ENCODE peak calls at places on chromosomes 7 and 10, in five cellular contexts. One of them, this sample, is unnamed.

GRCh38 chr10:16440396-16441105 is 3.7 kb downstream of the PTER start:
- DNase-seq in PC-3: peak; percentile 51
- DNase-seq in cardiac fibroblast: peak; percentile 22
- DNase-seq in endothelial cell: no peak
- DNase-seq in mammary epithelial cell: peak; percentile 88
- DNase-seq in this sample: no peak

GRCh38 chr7:35699906-35700305 is 5.0 kb upstream of the HERPUD2 start:
- DNase-seq in cardiac fibroblast: no peak
- DNase-seq in mammary epithelial cell: no peak
- DNase-seq in PC-3: no peak
- DNase-seq in endothelial cell: no peak
- DNase-seq in this sample: no peak

GRCh38 chr7:80014507-80014906 is 120.1 kb upstream of the GNAI1 start:
- DNase-seq in PC-3: peak; percentile 76
- DNase-seq in endothelial cell: no peak
- DNase-seq in cardiac fibroblast: peak; percentile 77
- DNase-seq in mammary epithelial cell: peak; percentile 1
- DNase-seq in this sample: no peak

GRCh38 chr10:113558336-113558735 is 5.5 kb downstream of the HABP2 start:
- DNase-seq in cardiac fibroblast: no peak
- DNase-seq in mammary epithelial cell: no peak
- DNase-seq in endothelial cell: peak; percentile 18
- DNase-seq in PC-3: no peak
- DNase-seq in this sample: peak; percentile 12

GRCh38 chr10:36423821-36424248 is 701.6 kb upstream of the ANKRD30A start:
- DNase-seq in PC-3: peak; percentile 45
- DNase-seq in mammary epithelial cell: no peak
- DNase-seq in cardiac fibroblast: no peak
- DNase-seq in endothelial cell: no peak
- DNase-seq in this sample: no peak

GRCh38 chr10:100192350-100192749 is 6.5 kb upstream of the ERLIN1 start:
- DNase-seq in mammary epithelial cell: no peak
- DNase-seq in endothelial cell: no peak
- DNase-seq in PC-3: no peak
- DNase-seq in cardiac fibroblast: no peak
- DNase-seq in this sample: no peak

GRCh38 chr10:68135362-68135761 is 26.1 kb downstream of the MYPN start:
- DNase-seq in cardiac fibroblast: peak; percentile 73
- DNase-seq in mammary epithelial cell: peak; percentile 6
- DNase-seq in endothelial cell: no peak
- DNase-seq in PC-3: peak; percentile 51
- DNase-seq in this sample: no peak

GRCh38 chr7:42671627-42672026 is 240.2 kb downstream of the C7orf25 start:
- DNase-seq in cardiac fibroblast: peak; percentile 90
- DNase-seq in PC-3: peak; percentile 55
- DNase-seq in mammary epithelial cell: peak; percentile 96
- DNase-seq in endothelial cell: no peak
- DNase-seq in this sample: no peak

GRCh38 chr10:28553963-28554362 is 21.0 kb downstream of the WAC start:
- DNase-seq in cardiac fibroblast: no peak
- DNase-seq in mammary epithelial cell: no peak
- DNase-seq in endothelial cell: no peak
- DNase-seq in PC-3: no peak
- DNase-seq in this sample: no peak

GRCh38 chr10:3195706-3196105 is 23.1 kb upstream of the PITRM1 start:
- DNase-seq in mammary epithelial cell: no peak
- DNase-seq in PC-3: no peak
- DNase-seq in endothelial cell: no peak
- DNase-seq in cardiac fibroblast: no peak
- DNase-seq in this sample: no peak

GRCh38 chr7:101754432-101755159 is 62.8 kb upstream of the CUX1 start:
- DNase-seq in endothelial cell: no peak
- DNase-seq in cardiac fibroblast: peak; percentile 59
- DNase-seq in PC-3: peak; percentile 23
- DNase-seq in mammary epithelial cell: peak; percentile 45
- DNase-seq in this sample: no peak

GRCh38 chr7:92639213-92639896 is 49.2 kb upstream of the FAM133B start:
- DNase-seq in PC-3: no peak
- DNase-seq in endothelial cell: no peak
- DNase-seq in mammary epithelial cell: no peak
- DNase-seq in cardiac fibroblast: no peak
- DNase-seq in this sample: no peak

GRCh38 chr7:131203291-131203976 is 124.2 kb upstream of the MKLN1 start:
- DNase-seq in mammary epithelial cell: no peak
- DNase-seq in endothelial cell: no peak
- DNase-seq in PC-3: no peak
- DNase-seq in cardiac fibroblast: peak; percentile 44
- DNase-seq in this sample: no peak

GRCh38 chr10:94293344-94293743 is 69.4 kb downstream of the NOC3L start:
- DNase-seq in cardiac fibroblast: peak; percentile 41
- DNase-seq in mammary epithelial cell: no peak
- DNase-seq in endothelial cell: no peak
- DNase-seq in PC-3: no peak
- DNase-seq in this sample: no peak

GRCh38 chr7:73520673-73521635 is 1.1 kb downstream of the BAZ1B start:
- DNase-seq in mammary epithelial cell: peak; percentile 3
- DNase-seq in cardiac fibroblast: peak; percentile 48
- DNase-seq in PC-3: peak; percentile 6
- DNase-seq in endothelial cell: peak; percentile 8
- DNase-seq in this sample: peak; percentile 21

GRCh38 chr7:18212788-18213187 is 185.1 kb upstream of the PRPS1L1 start:
- DNase-seq in PC-3: no peak
- DNase-seq in endothelial cell: no peak
- DNase-seq in mammary epithelial cell: no peak
- DNase-seq in cardiac fibroblast: peak; percentile 19
- DNase-seq in this sample: no peak

GRCh38 chr10:7357193-7357592 is 53.6 kb downstream of the SFMBT2 start:
- DNase-seq in endothelial cell: no peak
- DNase-seq in cardiac fibroblast: no peak
- DNase-seq in PC-3: no peak
- DNase-seq in mammary epithelial cell: no peak
- DNase-seq in this sample: no peak

GRCh38 chr10:80108576-80109239 is 23.8 kb upstream of the PLAC9 start:
- DNase-seq in mammary epithelial cell: no peak
- DNase-seq in endothelial cell: no peak
- DNase-seq in cardiac fibroblast: peak; percentile 17
- DNase-seq in PC-3: no peak
- DNase-seq in this sample: no peak

GRCh38 chr10:14779053-14779649 is 4.5 kb upstream of the FAM107B start:
- DNase-seq in endothelial cell: no peak
- DNase-seq in PC-3: peak; percentile 69
- DNase-seq in mammary epithelial cell: no peak
- DNase-seq in cardiac fibroblast: peak; percentile 51
- DNase-seq in this sample: no peak

GRCh38 chr10:69074532-69074931 is 13.4 kb upstream of the SRGN start:
- DNase-seq in endothelial cell: no peak
- DNase-seq in PC-3: no peak
- DNase-seq in mammary epithelial cell: no peak
- DNase-seq in cardiac fibroblast: no peak
- DNase-seq in this sample: no peak

GRCh38 chr7:44847509-44847919 is 373 bp downstream of the H2AZ2 start:
- DNase-seq in mammary epithelial cell: peak; percentile 83
- DNase-seq in endothelial cell: peak; percentile 95
- DNase-seq in PC-3: peak; percentile 75
- DNase-seq in cardiac fibroblast: peak; percentile 86
- DNase-seq in this sample: no peak

GRCh38 chr10:70551971-70552422 is 50.5 kb downstream of the PRF1 start:
- DNase-seq in PC-3: no peak
- DNase-seq in mammary epithelial cell: no peak
- DNase-seq in endothelial cell: no peak
- DNase-seq in cardiac fibroblast: peak; percentile 94
- DNase-seq in this sample: no peak

GRCh38 chr10:131115321-131115720 is 196.2 kb downstream of the TCERG1L start:
- DNase-seq in PC-3: no peak
- DNase-seq in endothelial cell: no peak
- DNase-seq in cardiac fibroblast: no peak
- DNase-seq in mammary epithelial cell: no peak
- DNase-seq in this sample: no peak

GRCh38 chr10:73923935-73924598 is 13.1 kb downstream of the PLAU start:
- DNase-seq in endothelial cell: no peak
- DNase-seq in cardiac fibroblast: no peak
- DNase-seq in PC-3: no peak
- DNase-seq in mammary epithelial cell: no peak
- DNase-seq in this sample: no peak
- TF ChIP-seq CTCF in endothelial cell: no peak
- TF ChIP-seq CTCF in cardiac fibroblast: no peak
- TF ChIP-seq CTCF in PC-3: no peak
- TF ChIP-seq CTCF in mammary epithelial cell: no peak
- TF ChIP-seq CTCF in this sample: no peak

DNA sequence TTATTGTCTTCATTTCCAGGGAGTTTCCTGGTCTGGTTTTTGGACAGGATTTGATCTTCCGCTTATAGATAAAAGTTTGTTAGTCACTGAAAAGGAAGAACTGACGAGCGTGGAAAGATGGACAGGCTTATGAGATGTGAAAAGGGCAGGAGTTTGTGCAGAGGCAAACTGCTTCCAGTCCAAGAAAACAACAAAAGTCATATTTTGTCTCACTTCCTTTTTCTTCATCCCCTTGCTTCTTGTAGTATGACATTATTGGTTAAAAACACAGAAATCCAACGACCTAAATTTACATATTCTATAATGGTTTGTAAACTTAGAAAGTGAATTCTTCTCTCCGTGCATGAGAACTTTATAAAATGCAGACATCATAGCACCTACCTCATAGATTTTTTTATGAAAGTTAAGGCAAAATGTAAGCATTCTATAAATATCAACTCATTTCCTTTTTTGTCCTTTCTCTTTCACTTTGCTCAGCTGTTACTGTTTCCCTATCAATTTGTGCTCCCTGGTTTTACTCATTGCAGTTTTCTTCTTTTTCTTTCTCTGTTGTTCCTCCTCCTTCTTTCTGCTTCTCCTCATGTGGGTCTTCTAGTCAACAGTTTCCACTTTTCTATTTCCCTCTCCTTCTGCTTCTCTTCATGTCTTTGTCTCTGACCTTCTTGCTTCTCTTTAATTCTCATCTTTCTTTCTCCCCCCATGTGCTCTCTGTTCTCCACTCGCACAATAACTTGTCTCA is 370.2 kb downstream of the ARL4A start:
- DNase-seq in mammary epithelial cell: no peak
- DNase-seq in cardiac fibroblast: peak; percentile 45
- DNase-seq in endothelial cell: no peak
- DNase-seq in PC-3: no peak
- DNase-seq in this sample: no peak
- TF ChIP-seq CTCF in mammary epithelial cell: no peak
- TF ChIP-seq CTCF in cardiac fibroblast: no peak
- TF ChIP-seq CTCF in endothelial cell: no peak
- TF ChIP-seq CTCF in PC-3: no peak
- TF ChIP-seq CTCF in this sample: no peak

GRCh38 chr10:85111271-85111670 is 782.9 kb downstream of the CCSER2 start:
- DNase-seq in mammary epithelial cell: no peak
- DNase-seq in PC-3: no peak
- DNase-seq in endothelial cell: no peak
- DNase-seq in cardiac fibroblast: no peak
- DNase-seq in this sample: no peak

GRCh38 chr10:85100495-85100894 is 772.1 kb downstream of the CCSER2 start:
- DNase-seq in cardiac fibroblast: no peak
- DNase-seq in mammary epithelial cell: no peak
- DNase-seq in endothelial cell: no peak
- DNase-seq in PC-3: no peak
- DNase-seq in this sample: no peak

DNA sequence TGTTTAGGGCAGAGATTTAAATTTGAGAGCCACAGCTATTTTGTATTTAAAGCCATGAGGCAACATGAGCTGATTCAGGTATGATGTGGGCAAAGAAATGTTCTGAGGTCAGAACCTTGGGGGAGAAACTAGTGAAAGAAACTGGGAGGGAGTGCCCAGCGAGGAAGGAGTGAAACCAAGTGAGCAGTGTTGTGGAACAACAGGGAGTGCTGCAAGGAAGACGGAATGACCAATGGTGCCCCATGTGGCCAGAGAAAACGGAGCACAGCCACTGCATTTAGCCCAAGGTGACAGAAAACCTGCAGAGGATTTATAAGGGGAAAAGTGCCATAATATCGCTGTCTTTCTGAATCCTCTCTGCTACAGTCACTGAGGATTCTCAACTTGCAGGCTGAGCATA is 777.2 kb downstream of the CCSER2 start:
- DNase-seq in endothelial cell: peak; percentile 10
- DNase-seq in PC-3: no peak
- DNase-seq in mammary epithelial cell: no peak
- DNase-seq in cardiac fibroblast: no peak
- DNase-seq in this sample: peak; percentile 37
- TF ChIP-seq CTCF in endothelial cell: no peak
- TF ChIP-seq CTCF in PC-3: peak; percentile 8
- TF ChIP-seq CTCF in mammary epithelial cell: no peak
- TF ChIP-seq CTCF in cardiac fibroblast: no peak
- TF ChIP-seq CTCF in this sample: peak; percentile 33

GRCh38 chr7:64945776-64946175 is 42.7 kb downstream of the ZNF273 start:
- DNase-seq in endothelial cell: no peak
- DNase-seq in cardiac fibroblast: no peak
- DNase-seq in mammary epithelial cell: no peak
- DNase-seq in PC-3: no peak
- DNase-seq in this sample: no peak

GRCh38 chr7:64945481-64945756 is 42.3 kb downstream of the ZNF273 start:
- DNase-seq in PC-3: no peak
- DNase-seq in endothelial cell: no peak
- DNase-seq in mammary epithelial cell: no peak
- DNase-seq in cardiac fibroblast: no peak
- DNase-seq in this sample: no peak

GRCh38 chr7:64951250-64951848 is 39.5 kb downstream of the ZNF117 start:
- DNase-seq in cardiac fibroblast: peak; percentile 69
- DNase-seq in PC-3: peak; percentile 74
- DNase-seq in endothelial cell: no peak
- DNase-seq in mammary epithelial cell: peak; percentile 34
- DNase-seq in this sample: no peak

GRCh38 chr7:64947252-64948000 is 43.4 kb downstream of the ZNF117 start:
- DNase-seq in cardiac fibroblast: no peak
- DNase-seq in endothelial cell: peak; percentile 28
- DNase-seq in PC-3: no peak
- DNase-seq in mammary epithelial cell: no peak
- DNase-seq in this sample: peak; percentile 41

DNA sequence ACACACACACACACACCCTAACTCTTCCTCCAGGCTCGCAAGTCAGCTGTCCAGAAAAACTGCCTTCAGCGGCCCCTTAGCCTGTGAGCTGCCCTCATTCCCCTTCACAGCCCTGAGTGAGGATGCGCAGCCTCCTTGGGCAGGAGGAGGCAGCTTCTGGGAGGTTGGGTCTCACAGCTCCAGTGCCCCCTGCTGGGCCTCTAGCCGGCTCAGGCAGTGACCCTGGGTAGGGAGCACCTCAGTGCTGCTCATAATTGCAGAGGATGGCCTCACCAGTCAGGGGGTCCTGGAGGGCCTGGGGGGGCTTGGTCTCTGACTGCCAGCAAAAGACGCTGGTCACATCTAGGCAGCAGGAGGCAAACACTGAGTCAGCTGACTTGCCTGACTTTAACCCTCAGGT is 43.7 kb downstream of the ZNF273 start:
- DNase-seq in PC-3: peak; percentile 8
- DNase-seq in cardiac fibroblast: no peak
- DNase-seq in endothelial cell: peak; percentile 57
- DNase-seq in mammary epithelial cell: no peak
- DNase-seq in this sample: peak; percentile 27
- TF ChIP-seq CTCF in PC-3: peak; percentile 40
- TF ChIP-seq CTCF in cardiac fibroblast: peak; percentile 11
- TF ChIP-seq CTCF in endothelial cell: no peak
- TF ChIP-seq CTCF in mammary epithelial cell: peak; percentile 36
- TF ChIP-seq CTCF in this sample: no peak

GRCh38 chr7:5428470-5429252 is 5.0 kb upstream of the TNRC18 start:
- DNase-seq in cardiac fibroblast: peak; percentile 89
- DNase-seq in PC-3: peak; percentile 65
- DNase-seq in endothelial cell: peak; percentile 38
- DNase-seq in mammary epithelial cell: peak; percentile 73
- DNase-seq in this sample: peak; percentile 47
- TF ChIP-seq CTCF in cardiac fibroblast: peak; percentile 29
- TF ChIP-seq CTCF in PC-3: peak; percentile 26
- TF ChIP-seq CTCF in endothelial cell: no peak
- TF ChIP-seq CTCF in mammary epithelial cell: peak; percentile 17
- TF ChIP-seq CTCF in this sample: no peak